ENCODE peak calls at places on chromosomes 16 and 17, in five cellular contexts. One of them, this sample, is unnamed.

GRCh38 chr16:64586756-64587155 is 535.1 kb downstream of the CDH11 start:
- DNase-seq in hepatocyte: no peak
- DNase-seq in GM12878: no peak
- DNase-seq in SK-N-SH: no peak
- DNase-seq in brain microvascular endothelial cell: no peak
- DNase-seq in this sample: no peak

GRCh38 chr16:67939507-67940435 is 3.1 kb upstream of the PSMB10 start:
- DNase-seq in hepatocyte: no peak
- DNase-seq in GM12878: no peak
- DNase-seq in SK-N-SH: no peak
- DNase-seq in brain microvascular endothelial cell: no peak
- DNase-seq in this sample: no peak

GRCh38 chr17:34499576-34499975 is 79.8 kb upstream of the TMEM132E start:
- DNase-seq in hepatocyte: peak
- DNase-seq in GM12878: no peak
- DNase-seq in SK-N-SH: no peak
- DNase-seq in brain microvascular endothelial cell: peak
- DNase-seq in this sample: peak

GRCh38 chr16:4777339-4778049 is 10.5 kb upstream of the ZNF500 start:
- DNase-seq in hepatocyte: no peak
- DNase-seq in GM12878: no peak
- DNase-seq in SK-N-SH: no peak
- DNase-seq in brain microvascular endothelial cell: no peak
- DNase-seq in this sample: no peak

GRCh38 chr16:24328835-24329418 is 72.8 kb downstream of the CACNG3 start:
- DNase-seq in hepatocyte: no peak
- DNase-seq in GM12878: no peak
- DNase-seq in SK-N-SH: no peak
- DNase-seq in brain microvascular endothelial cell: no peak
- DNase-seq in this sample: no peak

GRCh38 chr16:24430937-24431760 is 108.2 kb upstream of the RBBP6 start:
- DNase-seq in hepatocyte: peak
- DNase-seq in GM12878: peak
- DNase-seq in SK-N-SH: no peak
- DNase-seq in brain microvascular endothelial cell: no peak
- DNase-seq in this sample: no peak

GRCh38 chr17:48406936-48407567 is 23.0 kb downstream of the SKAP1 start:
- DNase-seq in hepatocyte: no peak
- DNase-seq in GM12878: no peak
- DNase-seq in SK-N-SH: no peak
- DNase-seq in brain microvascular endothelial cell: no peak
- DNase-seq in this sample: no peak

GRCh38 chr16:79269211-79269863 is 331.2 kb downstream of the MAF start:
- DNase-seq in hepatocyte: no peak
- DNase-seq in GM12878: peak
- DNase-seq in SK-N-SH: no peak
- DNase-seq in brain microvascular endothelial cell: no peak
- DNase-seq in this sample: no peak

GRCh38 chr16:1428511-1428910 is 2.4 kb upstream of the PERCC1 start:
- DNase-seq in hepatocyte: no peak
- DNase-seq in GM12878: no peak
- DNase-seq in SK-N-SH: no peak
- DNase-seq in brain microvascular endothelial cell: no peak
- DNase-seq in this sample: no peak

GRCh38 chr16:87044031-87044380 is 273.2 kb downstream of the C16orf95 start:
- DNase-seq in hepatocyte: no peak
- DNase-seq in GM12878: no peak
- DNase-seq in SK-N-SH: no peak
- DNase-seq in brain microvascular endothelial cell: no peak
- DNase-seq in this sample: no peak

GRCh38 chr16:69706975-69707340 is 19.4 kb downstream of the NQO1 start:
- DNase-seq in hepatocyte: no peak
- DNase-seq in GM12878: no peak
- DNase-seq in SK-N-SH: no peak
- DNase-seq in brain microvascular endothelial cell: no peak
- DNase-seq in this sample: no peak

GRCh38 chr17:81197409-81197795 is 25.4 kb downstream of the CEP131 start:
- DNase-seq in hepatocyte: no peak
- DNase-seq in GM12878: no peak
- DNase-seq in SK-N-SH: no peak
- DNase-seq in brain microvascular endothelial cell: no peak
- DNase-seq in this sample: no peak

GRCh38 chr17:15890279-15890892 is 54.5 kb upstream of the ADORA2B start:
- DNase-seq in hepatocyte: no peak
- DNase-seq in GM12878: no peak
- DNase-seq in SK-N-SH: no peak
- DNase-seq in brain microvascular endothelial cell: no peak
- DNase-seq in this sample: no peak

GRCh38 chr16:11972128-11972527 is 4.4 kb upstream of the SNX29 start:
- DNase-seq in hepatocyte: no peak
- DNase-seq in GM12878: no peak
- DNase-seq in SK-N-SH: no peak
- DNase-seq in brain microvascular endothelial cell: no peak
- DNase-seq in this sample: no peak

GRCh38 chr17:77460514-77461046 is 319.8 kb downstream of the SEC14L1 start:
- DNase-seq in hepatocyte: no peak
- DNase-seq in GM12878: no peak
- DNase-seq in SK-N-SH: no peak
- DNase-seq in brain microvascular endothelial cell: no peak
- DNase-seq in this sample: no peak

GRCh38 chr16:680967-681745 is 946 bp downstream of the STUB1 start:
- DNase-seq in hepatocyte: peak
- DNase-seq in GM12878: no peak
- DNase-seq in SK-N-SH: no peak
- DNase-seq in brain microvascular endothelial cell: no peak
- DNase-seq in this sample: no peak

GRCh38 chr17:37089998-37090397 is 141.2 kb downstream of the AATF start:
- DNase-seq in hepatocyte: no peak
- DNase-seq in GM12878: peak
- DNase-seq in SK-N-SH: no peak
- DNase-seq in brain microvascular endothelial cell: no peak
- DNase-seq in this sample: no peak

GRCh38 chr17:63142836-63143235 is 176.8 kb downstream of the TANC2 start:
- DNase-seq in hepatocyte: no peak
- DNase-seq in GM12878: no peak
- DNase-seq in SK-N-SH: no peak
- DNase-seq in brain microvascular endothelial cell: no peak
- DNase-seq in this sample: no peak

GRCh38 chr16:29680180-29680598 is 1.2 kb downstream of the QPRT start:
- DNase-seq in hepatocyte: peak
- DNase-seq in GM12878: no peak
- DNase-seq in SK-N-SH: no peak
- DNase-seq in brain microvascular endothelial cell: no peak
- DNase-seq in this sample: no peak

GRCh38 chr17:81967533-81968395 is 6.8 kb upstream of the NOTUM start:
- DNase-seq in hepatocyte: peak
- DNase-seq in GM12878: peak
- DNase-seq in SK-N-SH: peak
- DNase-seq in brain microvascular endothelial cell: no peak
- DNase-seq in this sample: no peak

GRCh38 chr16:50861926-50862325 is 120.0 kb downstream of the CYLD start:
- DNase-seq in hepatocyte: no peak
- DNase-seq in GM12878: no peak
- DNase-seq in SK-N-SH: no peak
- DNase-seq in brain microvascular endothelial cell: peak
- DNase-seq in this sample: no peak

GRCh38 chr16:89172171-89172900 is 788 bp downstream of the CDH15 start:
- DNase-seq in hepatocyte: no peak
- DNase-seq in GM12878: no peak
- DNase-seq in SK-N-SH: no peak
- DNase-seq in brain microvascular endothelial cell: no peak
- DNase-seq in this sample: no peak

GRCh38 chr17:80889231-80889896 is 102.3 kb upstream of the CHMP6 start:
- DNase-seq in hepatocyte: no peak
- DNase-seq in GM12878: no peak
- DNase-seq in SK-N-SH: no peak
- DNase-seq in brain microvascular endothelial cell: no peak
- DNase-seq in this sample: no peak

GRCh38 chr16:79632289-79632688 is 31.8 kb upstream of the MAF start:
- DNase-seq in hepatocyte: peak
- DNase-seq in GM12878: no peak
- DNase-seq in SK-N-SH: no peak
- DNase-seq in brain microvascular endothelial cell: peak
- DNase-seq in this sample: no peak

GRCh38 chr16:11128211-11129123 is 127.5 kb downstream of the SOCS1 start:
- DNase-seq in hepatocyte: peak
- DNase-seq in GM12878: no peak
- DNase-seq in SK-N-SH: peak
- DNase-seq in brain microvascular endothelial cell: no peak
- DNase-seq in this sample: no peak

GRCh38 chr16:8674413-8675022 is at the start of gene ABAT:
- DNase-seq in hepatocyte: peak
- DNase-seq in GM12878: peak
- DNase-seq in SK-N-SH: peak
- DNase-seq in brain microvascular endothelial cell: peak
- DNase-seq in this sample: no peak

GRCh38 chr16:66776457-66776856 is 24.9 kb downstream of the TERB1 start:
- DNase-seq in hepatocyte: no peak
- DNase-seq in GM12878: no peak
- DNase-seq in SK-N-SH: no peak
- DNase-seq in brain microvascular endothelial cell: no peak
- DNase-seq in this sample: no peak

GRCh38 chr17:21288581-21289017 is 4.1 kb downstream of the MAP2K3 start:
- DNase-seq in hepatocyte: no peak
- DNase-seq in GM12878: peak
- DNase-seq in SK-N-SH: no peak
- DNase-seq in brain microvascular endothelial cell: no peak
- DNase-seq in this sample: no peak

GRCh38 chr16:78742501-78743283 is 643.2 kb downstream of the WWOX start:
- DNase-seq in hepatocyte: peak
- DNase-seq in GM12878: peak
- DNase-seq in SK-N-SH: no peak
- DNase-seq in brain microvascular endothelial cell: peak
- DNase-seq in this sample: no peak

GRCh38 chr16:66194866-66195265 is 171.6 kb upstream of the CDH5 start:
- DNase-seq in hepatocyte: no peak
- DNase-seq in GM12878: no peak
- DNase-seq in SK-N-SH: no peak
- DNase-seq in brain microvascular endothelial cell: no peak
- DNase-seq in this sample: no peak

GRCh38 chr17:57783338-57783742 is 38.2 kb upstream of the CCDC182 start:
- DNase-seq in hepatocyte: peak
- DNase-seq in GM12878: no peak
- DNase-seq in SK-N-SH: peak
- DNase-seq in brain microvascular endothelial cell: peak
- DNase-seq in this sample: peak

GRCh38 chr17:46739982-46740381 is 78.5 kb downstream of the WNT3 start:
- DNase-seq in hepatocyte: no peak
- DNase-seq in GM12878: no peak
- DNase-seq in SK-N-SH: no peak
- DNase-seq in brain microvascular endothelial cell: no peak
- DNase-seq in this sample: no peak
- H3K27ac ChIP-seq in hepatocyte: no peak
- H3K27ac ChIP-seq in GM12878: no peak
- H3K27ac ChIP-seq in SK-N-SH: no peak
- H3K27ac ChIP-seq in brain microvascular endothelial cell: no peak
- H3K27ac ChIP-seq in this sample: no peak

DNA sequence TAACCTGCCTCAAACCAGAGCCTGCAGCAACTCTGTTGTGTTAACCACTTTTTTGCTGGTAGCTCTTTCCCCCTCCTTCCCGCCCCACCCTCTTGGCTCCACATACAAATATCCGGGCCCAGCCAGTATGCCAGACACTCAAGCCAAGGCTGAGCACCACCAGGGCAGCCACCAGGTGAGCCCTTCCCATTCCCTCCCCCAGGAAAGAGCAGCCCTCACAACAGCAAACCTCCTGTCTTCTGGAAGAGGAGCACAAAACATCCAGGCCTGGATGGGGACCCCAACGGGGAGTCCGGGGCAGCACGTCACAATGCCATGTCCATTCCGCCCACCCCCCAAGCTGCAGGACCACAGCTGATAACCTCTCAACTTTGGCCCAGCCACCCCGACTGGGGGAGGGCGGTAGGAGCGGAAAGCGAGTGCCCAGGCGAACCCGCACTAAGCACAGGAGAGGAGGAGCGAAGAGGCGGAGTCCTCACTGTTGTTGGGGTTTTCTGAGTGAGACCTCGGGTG is 757 bp downstream of the ORMDL3 start:
- DNase-seq in hepatocyte: peak
- DNase-seq in GM12878: no peak
- DNase-seq in SK-N-SH: peak
- DNase-seq in brain microvascular endothelial cell: peak
- DNase-seq in this sample: peak
- H3K27ac ChIP-seq in hepatocyte: peak
- H3K27ac ChIP-seq in GM12878: peak
- H3K27ac ChIP-seq in SK-N-SH: peak
- H3K27ac ChIP-seq in brain microvascular endothelial cell: peak
- H3K27ac ChIP-seq in this sample: no peak

DNA sequence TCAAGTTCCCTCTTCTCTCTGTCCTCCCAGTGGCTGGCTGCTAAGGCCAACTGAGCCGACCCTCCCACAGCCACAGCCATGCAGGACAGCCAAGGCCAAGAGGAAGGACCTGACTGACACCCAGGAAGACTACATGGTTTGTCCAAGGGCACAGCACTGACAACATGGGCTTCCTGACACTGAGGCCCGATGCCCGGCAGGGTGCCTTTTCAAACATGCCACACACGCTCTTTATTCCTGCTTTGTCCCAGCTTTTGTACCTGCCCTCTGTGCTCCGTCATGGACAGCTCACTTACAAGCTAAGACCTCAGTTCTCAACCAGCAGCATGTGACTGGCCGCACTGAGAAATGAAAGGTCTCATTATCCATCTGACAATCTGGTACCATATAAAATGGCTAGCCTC is 45.8 kb downstream of the TEX2 start:
- DNase-seq in hepatocyte: no peak
- DNase-seq in GM12878: no peak
- DNase-seq in SK-N-SH: no peak
- DNase-seq in brain microvascular endothelial cell: no peak
- DNase-seq in this sample: no peak
- H3K27ac ChIP-seq in hepatocyte: peak
- H3K27ac ChIP-seq in GM12878: peak
- H3K27ac ChIP-seq in SK-N-SH: peak
- H3K27ac ChIP-seq in brain microvascular endothelial cell: peak
- H3K27ac ChIP-seq in this sample: no peak

DNA sequence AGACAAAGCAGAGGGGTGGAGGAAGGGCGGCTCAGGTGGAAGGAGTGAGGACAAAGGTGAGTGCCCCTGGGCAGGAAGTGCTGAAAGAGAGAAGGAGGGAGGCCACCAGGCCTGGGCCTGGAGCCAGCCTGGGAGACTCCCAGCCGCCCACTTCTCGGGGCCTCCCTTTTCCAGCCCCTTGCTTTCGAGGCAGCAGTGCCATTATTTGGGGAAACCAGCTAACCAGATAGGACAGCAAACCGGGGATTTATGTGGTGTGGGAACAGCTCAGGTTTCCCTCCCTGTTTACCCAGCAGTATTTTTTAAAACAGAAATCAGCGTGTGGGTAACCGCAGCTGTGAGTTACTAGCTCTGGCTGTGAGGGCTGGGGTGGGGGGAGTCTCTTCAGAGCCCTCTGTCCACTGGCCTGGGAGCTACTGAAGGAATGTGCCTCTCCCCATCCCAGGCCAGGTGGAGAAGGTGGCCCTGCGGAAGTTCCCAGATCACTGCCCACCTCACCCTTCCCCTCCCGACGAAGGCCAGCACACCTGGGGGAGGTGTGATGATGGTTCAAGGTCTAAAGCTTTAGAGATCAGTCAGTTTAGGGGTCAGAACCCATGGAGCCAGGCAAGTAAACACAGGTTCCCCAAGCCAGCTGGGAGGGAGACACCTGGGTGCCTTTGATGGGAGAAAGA is 8.4 kb upstream of the MEOX1 start:
- DNase-seq in hepatocyte: peak
- DNase-seq in GM12878: peak
- DNase-seq in SK-N-SH: no peak
- DNase-seq in brain microvascular endothelial cell: no peak
- DNase-seq in this sample: no peak
- H3K27ac ChIP-seq in hepatocyte: peak
- H3K27ac ChIP-seq in GM12878: peak
- H3K27ac ChIP-seq in SK-N-SH: no peak
- H3K27ac ChIP-seq in brain microvascular endothelial cell: no peak
- H3K27ac ChIP-seq in this sample: no peak